ENCODE peak calls at places on chromosomes 7 and 10, in seven cellular contexts. L is AG09309, W is A549, R is IMR-90, O is AG04450, D is choroid plexus epithelial cell, H is right atrium auricular region. Y is an unnamed sample.
A peak's percentile ranks its signal among the peaks of the same experiment; 100 is the strongest.

GRCh38 chr7:94348142-94348541 is 46.6 kb upstream of the COL1A2 start:
- DNase-seq in O (peak; percentile 85), H (peak; percentile 62), L (peak; percentile 99), R (peak; percentile 95), D (peak; percentile 81), W (no peak), Y (no peak)

GRCh38 chr10:1401056-1401965 is 336.0 kb downstream of the ADARB2 start:
- DNase-seq in R (no peak), D (no peak), H (peak; percentile 40), O (no peak), W (no peak), L (no peak), Y (no peak)

GRCh38 chr7:137508437-137509175 is 165.1 kb upstream of the PTN start:
- DNase-seq in D (peak; percentile 85), R (peak; percentile 90), H (no peak), W (no peak), L (peak; percentile 33), O (peak; percentile 58), Y (no peak)

GRCh38 chr7:83976302-83976701 is 218.3 kb downstream of the SEMA3A start:
- DNase-seq in W (peak; percentile 35), H (no peak), L (no peak), R (peak; percentile 44), D (peak; percentile 55), O (no peak), Y (peak; percentile 6)

GRCh38 chr7:43847496-43847895 is 21.8 kb downstream of the MRPS24 start:
- DNase-seq in L (no peak), O (no peak), D (no peak), W (no peak), H (no peak), R (peak; percentile 68), Y (no peak)

GRCh38 chr7:76377186-76377918 is 18.6 kb upstream of the YWHAG start:
- DNase-seq in L (no peak), O (no peak), D (peak; percentile 50), W (peak; percentile 70), R (peak; percentile 36), H (no peak), Y (no peak)

GRCh38 chr7:43240565-43240964 is 128.1 kb downstream of the HECW1 start:
- DNase-seq in R (no peak), O (no peak), D (no peak), L (no peak), H (no peak), W (no peak), Y (no peak)

GRCh38 chr10:99304027-99304856 is 24.9 kb upstream of the CNNM1 start:
- DNase-seq in W (peak; percentile 36), R (no peak), D (no peak), H (no peak), L (no peak), O (no peak), Y (no peak)

GRCh38 chr10:88127766-88128165 is 264.3 kb downstream of the PTEN start:
- DNase-seq in R (no peak), D (no peak), L (no peak), W (no peak), O (no peak), H (no peak), Y (no peak)

GRCh38 chr10:97788552-97789442 is 17.0 kb upstream of the SFRP5 start:
- DNase-seq in W (no peak), O (no peak), R (no peak), H (no peak), L (no peak), D (peak; percentile 13), Y (peak; percentile 22)

GRCh38 chr7:33539198-33539597 is 366.1 kb upstream of the BMPER start:
- DNase-seq in O (no peak), R (no peak), W (peak; percentile 8), L (no peak), D (no peak), H (no peak), Y (no peak)

GRCh38 chr10:72261323-72262018 is 12.3 kb upstream of the DDIT4 start:
- DNase-seq in O (no peak), D (no peak), W (peak; percentile 69), L (no peak), R (no peak), H (no peak), Y (no peak)

GRCh38 chr10:34815174-34816066 is at the start of gene PARD3:
- DNase-seq in R (peak; percentile 51), H (no peak), W (peak; percentile 71), L (no peak), D (peak; percentile 69), O (no peak), Y (peak; percentile 68)

GRCh38 chr10:69451209-69451783 is at the start of gene TSPAN15:
- DNase-seq in W (peak; percentile 94), D (peak; percentile 79), R (peak; percentile 46), L (no peak), H (peak; percentile 81), O (no peak), Y (peak; percentile 91)

GRCh38 chr7:39670934-39671333 is 47.6 kb downstream of the RALA start:
- DNase-seq in R (no peak), L (no peak), D (no peak), H (no peak), O (no peak), W (no peak), Y (no peak)

GRCh38 chr7:92880212-92881090 is 44.1 kb upstream of the CDK6 start:
- DNase-seq in H (no peak), L (no peak), D (peak; percentile 35), R (no peak), W (peak; percentile 47), O (no peak), Y (no peak)

GRCh38 chr7:114047889-114048288 is 129.1 kb upstream of the PPP1R3A start:
- DNase-seq in W (no peak), L (peak; percentile 70), D (peak; percentile 85), O (peak; percentile 42), R (peak; percentile 69), H (no peak), Y (no peak)

GRCh38 chr10:62502995-62503613 is 128.9 kb downstream of the ZNF365 start:
- DNase-seq in H (no peak), W (no peak), L (peak; percentile 13), O (no peak), D (peak; percentile 6), R (no peak), Y (no peak)

GRCh38 chr7:34222316-34222715 is 317.0 kb downstream of the BMPER start:
- DNase-seq in D (no peak), W (no peak), R (no peak), O (no peak), L (no peak), H (no peak), Y (no peak)

GRCh38 chr10:63718453-63718852 is 197.3 kb downstream of the REEP3 start:
- DNase-seq in L (no peak), H (no peak), R (no peak), D (no peak), O (no peak), W (no peak), Y (no peak)

GRCh38 chr10:96863922-96864543 is 31.9 kb downstream of the LCOR start:
- DNase-seq in R (peak; percentile 40), L (no peak), W (peak; percentile 74), H (no peak), O (no peak), D (peak; percentile 47), Y (no peak)

GRCh38 chr10:94545277-94546057 is at the start of gene HELLS:
- DNase-seq in L (peak; percentile 29), H (peak; percentile 71), O (peak; percentile 70), W (peak; percentile 90), D (peak; percentile 86), R (peak; percentile 82), Y (peak; percentile 85)

GRCh38 chr7:44564606-44565005 is 9.1 kb downstream of the DDX56 start:
- DNase-seq in W (no peak), L (no peak), O (no peak), D (no peak), H (no peak), R (no peak), Y (no peak)

GRCh38 chr7:35519971-35520809 is 174.7 kb downstream of the HERPUD2 start:
- DNase-seq in L (peak; percentile 17), W (peak; percentile 71), R (peak; percentile 52), H (peak; percentile 89), D (peak; percentile 85), O (peak; percentile 13), Y (peak; percentile 71)

DNA sequence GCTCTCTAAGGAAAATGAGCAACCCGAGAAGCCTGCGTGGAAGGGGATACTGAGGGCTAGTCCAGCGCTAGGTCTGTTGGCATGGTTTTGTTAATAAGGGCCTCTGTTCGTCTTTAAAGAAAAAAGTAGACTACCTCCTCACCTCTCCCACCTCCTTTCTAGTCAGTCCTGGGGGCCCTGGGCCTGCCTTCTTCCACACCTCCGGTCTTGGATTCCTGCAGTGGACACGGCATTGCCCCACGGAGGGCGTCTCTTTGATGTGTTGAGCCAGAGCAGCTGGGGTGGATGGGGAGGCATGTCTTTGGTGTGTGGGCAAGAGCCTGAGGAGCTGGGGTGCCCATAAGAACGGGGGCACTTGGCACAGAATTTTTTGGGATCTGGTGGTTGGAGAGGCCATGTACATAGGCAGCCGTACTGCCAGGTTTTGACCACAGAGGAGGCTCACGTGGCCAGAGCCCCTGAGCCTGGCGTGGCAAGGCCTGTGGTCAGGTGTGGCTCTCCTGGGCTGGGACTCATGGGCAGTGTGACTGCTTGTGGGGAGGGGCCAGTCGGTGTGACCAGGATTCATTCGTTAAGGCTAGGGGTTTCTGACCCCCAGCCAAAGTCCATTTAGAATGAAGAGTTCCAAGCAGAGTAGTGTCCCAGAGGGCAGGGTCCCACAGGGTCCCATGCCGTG is 38.1 kb downstream of the AGAP3 start:
- DNase-seq in W (no peak), R (no peak), H (no peak), L (no peak), D (no peak), O (no peak), Y (no peak)
- TF ChIP-seq CTCF in W (no peak), R (no peak), H (no peak), L (no peak), D (no peak), O (no peak), Y (no peak)

GRCh38 chr7:122887198-122887597 is 938 bp upstream of the CADPS2 start:
- DNase-seq in R (peak; percentile 16), W (peak; percentile 54), L (peak; percentile 11), D (peak; percentile 84), O (no peak), H (peak; percentile 86), Y (peak; percentile 54)
- TF ChIP-seq CTCF in R (no peak), W (no peak), L (peak; percentile 21), D (peak; percentile 63), O (no peak), H (peak; percentile 50), Y (no peak)

DNA sequence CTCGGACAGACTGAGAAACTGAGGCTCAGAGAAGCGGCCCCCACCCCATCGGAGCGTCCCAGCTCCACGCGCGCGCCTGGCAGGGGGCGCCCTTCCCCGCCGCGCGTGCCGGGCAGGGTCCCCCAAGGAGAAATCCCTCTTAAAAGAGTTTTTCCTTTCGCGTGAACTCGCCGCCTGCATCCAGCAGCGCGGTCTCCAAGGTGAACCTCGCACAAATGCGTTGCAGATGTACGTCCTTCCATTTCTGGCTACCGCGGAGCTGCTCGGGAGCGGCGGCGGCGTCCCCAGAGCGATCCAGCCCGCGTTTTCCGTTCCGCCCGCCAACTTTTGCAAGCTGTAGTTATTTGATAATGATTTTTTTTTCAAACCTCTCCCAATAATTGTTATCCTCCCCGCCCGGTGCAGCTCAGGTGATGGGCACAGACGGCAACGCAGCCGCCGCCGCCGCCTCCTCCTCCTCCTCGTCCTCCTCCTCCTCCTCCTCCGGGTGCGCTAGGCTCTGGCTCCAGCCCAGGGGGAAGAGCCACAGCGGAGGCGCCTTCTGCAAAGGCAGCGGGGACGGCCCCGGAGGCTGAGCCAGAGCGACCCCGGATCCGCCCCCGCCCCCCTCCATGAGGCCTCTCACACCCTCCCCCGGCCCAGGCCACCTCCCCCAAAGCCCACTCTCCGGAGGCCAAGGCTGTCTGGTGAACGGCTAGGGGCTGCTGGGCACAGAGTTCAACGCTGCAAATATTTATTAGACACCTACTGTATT is 74.0 kb upstream of the CUX1 start:
- DNase-seq in D (peak; percentile 66), W (peak; percentile 65), O (no peak), R (peak; percentile 49), L (no peak), H (no peak), Y (peak; percentile 83)
- TF ChIP-seq CTCF in D (peak; percentile 40), W (peak; percentile 74), O (peak; percentile 58), R (peak; percentile 41), L (peak; percentile 39), H (peak; percentile 77), Y (peak; percentile 28)

GRCh38 chr7:155398944-155399343 is 59.0 kb upstream of the EN2 start:
- DNase-seq in D (no peak), R (no peak), L (no peak), O (no peak), W (peak; percentile 45), H (no peak), Y (no peak)
- TF ChIP-seq CTCF in D (no peak), R (no peak), L (no peak), O (no peak), W (peak; percentile 12), H (no peak), Y (no peak)